ENCODE peak calls at places on chromosome 17, in four cellular contexts. O is GM18507, C is H9, Y is HuH-7. Z is an unnamed sample.
A peak's percentile ranks its signal among the peaks of the same experiment; 100 is the strongest.

GRCh38 chr17:75289832-75290337 is 652 bp upstream of the SLC25A19 start:
- DNase-seq in C (no peak), O (no peak), Y (no peak), Z (no peak)

GRCh38 chr17:1764274-1764673 is 2.4 kb downstream of the SERPINF1 start:
- DNase-seq in Y (no peak), O (no peak), C (no peak), Z (no peak)

GRCh38 chr17:57986841-57987581 is 1.0 kb downstream of the VEZF1 start:
- DNase-seq in Y (peak; percentile 40), O (no peak), C (no peak), Z (peak; percentile 43)

GRCh38 chr17:80777274-80777673 is 214.4 kb upstream of the CHMP6 start:
- DNase-seq in Y (no peak), O (no peak), C (peak; percentile 30), Z (no peak)

GRCh38 chr17:80082403-80083135 is 18.8 kb upstream of the GAA start:
- DNase-seq in O (peak; percentile 57), Y (peak; percentile 87), C (peak; percentile 90), Z (peak; percentile 78)

GRCh38 chr17:77247048-77247541 is 106.3 kb downstream of the SEC14L1 start:
- DNase-seq in C (peak; percentile 93), Y (peak; percentile 96), O (peak; percentile 89), Z (peak; percentile 86)

GRCh38 chr17:35322749-35323148 is 50.7 kb downstream of the SLFN11 start:
- DNase-seq in C (no peak), O (no peak), Y (no peak), Z (no peak)

GRCh38 chr17:81230043-81230820 is 7.5 kb upstream of the CEP131 start:
- DNase-seq in Y (peak; percentile 92), O (no peak), C (no peak), Z (no peak)

GRCh38 chr17:77437017-77437416 is 296.2 kb downstream of the SEC14L1 start:
- DNase-seq in Y (no peak), C (no peak), O (no peak), Z (no peak)

GRCh38 chr17:81039854-81040758 is 5.2 kb downstream of the BAIAP2 start:
- DNase-seq in O (no peak), Y (no peak), C (no peak), Z (peak; percentile 66)

GRCh38 chr17:65656390-65657250 is 95.2 kb upstream of the AXIN2 start:
- DNase-seq in C (no peak), O (no peak), Y (no peak), Z (no peak)

GRCh38 chr17:63446981-63447687 is 1.0 kb upstream of the CYB561 start:
- DNase-seq in C (peak; percentile 83), Y (no peak), O (no peak), Z (no peak)

GRCh38 chr17:81200695-81201580 is 21.8 kb downstream of the CEP131 start:
- DNase-seq in O (peak; percentile 36), Y (peak; percentile 96), C (no peak), Z (peak; percentile 40)

GRCh38 chr17:64005734-64006167 is 7.6 kb downstream of the PRR29 start:
- DNase-seq in C (peak; percentile 27), Y (no peak), O (no peak), Z (peak; percentile 53)

GRCh38 chr17:80146121-80147034 is 550 bp downstream of the EIF4A3 start:
- DNase-seq in Y (no peak), O (no peak), C (no peak), Z (no peak)

GRCh38 chr17:20206591-20206990 is 197.4 kb downstream of the SPECC1 start:
- DNase-seq in O (no peak), C (no peak), Y (no peak), Z (peak; percentile 39)

GRCh38 chr17:32929288-32929574 is 1.3 kb downstream of the TMEM98 start:
- DNase-seq in C (no peak), O (no peak), Y (no peak), Z (no peak)

GRCh38 chr17:39663688-39664580 is 1.2 kb upstream of the TCAP start:
- DNase-seq in O (no peak), Y (no peak), C (peak; percentile 92), Z (no peak)

GRCh38 chr17:9273334-9274118 is 252.2 kb downstream of the NTN1 start:
- DNase-seq in Y (no peak), O (no peak), C (no peak), Z (no peak)

GRCh38 chr17:79848370-79848766 is 9.1 kb upstream of the CBX4 start:
- DNase-seq in Y (no peak), O (no peak), C (no peak), Z (no peak)

GRCh38 chr17:36148559-36149295 is 27.7 kb downstream of the TBC1D3B start:
- DNase-seq in O (peak; percentile 84), Y (peak; percentile 71), C (peak; percentile 89), Z (peak; percentile 83)

GRCh38 chr17:50514936-50515702 is 6.9 kb downstream of the MYCBPAP start:
- DNase-seq in Y (no peak), C (no peak), O (no peak), Z (no peak)

GRCh38 chr17:56274491-56274890 is 121.2 kb downstream of the ANKFN1 start:
- DNase-seq in Y (no peak), C (no peak), O (no peak), Z (no peak)

GRCh38 chr17:81710514-81711308 is 1.4 kb upstream of the SLC25A10 start:
- DNase-seq in O (no peak), Y (no peak), C (no peak), Z (no peak)

GRCh38 chr17:34822007-34822737 is 139.1 kb downstream of the CCT6B start:
- DNase-seq in C (peak; percentile 43), O (no peak), Y (no peak), Z (no peak)

GRCh38 chr17:62705781-62706597 is 78.5 kb downstream of the MRC2 start:
- DNase-seq in Y (no peak), O (no peak), C (peak; percentile 86), Z (no peak)

GRCh38 chr17:45186955-45187354 is 25.3 kb downstream of the HEXIM2 start:
- DNase-seq in O (no peak), C (no peak), Y (no peak), Z (no peak)

GRCh38 chr17:82375359-82376041 is 3.9 kb downstream of the UTS2R start:
- DNase-seq in Y (no peak), O (no peak), C (no peak), Z (no peak)